ENCODE peak calls at places on chromosome 16, in nine cellular contexts. N, V, E, M, Y, F, B, W and Z are unnamed samples.

GRCh38 chr16:10178079-10178478 is 4.1 kb downstream of the GRIN2A start:
- DNase-seq in F (no peak), E (no peak), B (no peak), M (no peak), W (no peak), V (no peak), N (no peak), Y (no peak), Z (peak)

GRCh38 chr16:3573146-3573815 is 3.9 kb downstream of the NLRC3 start:
- DNase-seq in F (no peak), M (no peak), N (no peak), Y (no peak), B (no peak), E (no peak), W (no peak), V (no peak), Z (no peak)

GRCh38 chr16:56269824-56270684 is 78.8 kb downstream of the GNAO1 start:
- DNase-seq in N (no peak), V (peak), M (no peak), E (no peak), W (peak), Y (peak), B (peak), F (no peak), Z (peak)

GRCh38 chr16:31093132-31093703 is 1.4 kb downstream of the VKORC1 start:
- DNase-seq in N (peak), Y (peak), B (peak), V (no peak), W (no peak), M (no peak), E (peak), F (no peak), Z (peak)

GRCh38 chr16:69691980-69692911 is 34.1 kb downstream of the NQO1 start:
- DNase-seq in B (no peak), M (no peak), V (no peak), W (no peak), F (no peak), N (peak), E (no peak), Y (peak), Z (peak)

GRCh38 chr16:65510850-65511249 is 389.0 kb upstream of the CDH11 start:
- DNase-seq in Y (peak), W (no peak), V (no peak), N (no peak), F (no peak), B (no peak), M (no peak), E (no peak), Z (no peak)

GRCh38 chr16:15749985-15750384 is 99.9 kb downstream of the NDE1 start:
- DNase-seq in N (no peak), Y (no peak), V (no peak), F (no peak), M (no peak), E (no peak), B (no peak), W (no peak), Z (no peak)

GRCh38 chr16:65315004-65315398 is 193.1 kb upstream of the CDH11 start:
- DNase-seq in V (peak), E (no peak), F (no peak), M (no peak), Y (peak), N (no peak), B (no peak), W (peak), Z (no peak)

GRCh38 chr16:81376880-81377279 is 62.1 kb downstream of the GAN start:
- DNase-seq in B (no peak), Y (no peak), F (peak), E (no peak), W (no peak), V (no peak), N (no peak), M (no peak), Z (no peak)

GRCh38 chr16:3938843-3939624 is 58.5 kb upstream of the CREBBP start:
- DNase-seq in M (peak), N (peak), F (no peak), V (peak), B (peak), E (peak), W (peak), Y (peak), Z (peak)

GRCh38 chr16:57112403-57113041 is 20.1 kb downstream of the CPNE2 start:
- DNase-seq in W (no peak), N (no peak), V (no peak), Y (no peak), B (no peak), M (no peak), E (no peak), F (no peak), Z (no peak)

DNA sequence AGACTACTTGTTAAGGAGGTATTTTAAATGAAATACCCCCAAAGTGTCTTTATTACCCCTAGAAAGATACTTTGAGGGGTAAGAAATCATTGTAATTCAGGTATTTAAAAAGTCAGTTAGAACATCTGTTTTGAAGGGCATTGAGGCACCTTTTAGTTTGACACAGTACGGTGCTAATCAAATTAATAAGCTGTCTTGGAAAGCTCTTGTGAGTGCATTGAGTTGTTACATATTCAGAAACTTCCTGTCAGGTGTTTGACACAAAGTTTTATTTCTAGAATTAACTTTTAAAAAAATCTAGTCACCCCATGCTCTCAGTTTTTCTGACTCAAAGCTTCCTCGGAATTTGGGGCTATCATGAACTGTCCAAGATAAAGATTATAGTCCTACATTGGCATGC is 4.6 kb downstream of the RBBP6 start:
- DNase-seq in F (no peak), N (peak), Y (no peak), M (no peak), W (no peak), E (no peak), V (peak), B (no peak), Z (no peak)
- TF ChIP-seq CTCF in F (no peak), N (no peak), Y (no peak), M (no peak), W (no peak), E (no peak), V (no peak), B (no peak), Z (no peak)

GRCh38 chr16:50354629-50355456 is 13.9 kb downstream of the BRD7 start:
- DNase-seq in V (peak), M (no peak), F (no peak), Y (no peak), W (no peak), N (peak), E (peak), B (no peak), Z (no peak)
- TF ChIP-seq CTCF in V (peak), M (peak), F (peak), Y (peak), W (peak), N (peak), E (no peak), B (peak), Z (peak)

DNA sequence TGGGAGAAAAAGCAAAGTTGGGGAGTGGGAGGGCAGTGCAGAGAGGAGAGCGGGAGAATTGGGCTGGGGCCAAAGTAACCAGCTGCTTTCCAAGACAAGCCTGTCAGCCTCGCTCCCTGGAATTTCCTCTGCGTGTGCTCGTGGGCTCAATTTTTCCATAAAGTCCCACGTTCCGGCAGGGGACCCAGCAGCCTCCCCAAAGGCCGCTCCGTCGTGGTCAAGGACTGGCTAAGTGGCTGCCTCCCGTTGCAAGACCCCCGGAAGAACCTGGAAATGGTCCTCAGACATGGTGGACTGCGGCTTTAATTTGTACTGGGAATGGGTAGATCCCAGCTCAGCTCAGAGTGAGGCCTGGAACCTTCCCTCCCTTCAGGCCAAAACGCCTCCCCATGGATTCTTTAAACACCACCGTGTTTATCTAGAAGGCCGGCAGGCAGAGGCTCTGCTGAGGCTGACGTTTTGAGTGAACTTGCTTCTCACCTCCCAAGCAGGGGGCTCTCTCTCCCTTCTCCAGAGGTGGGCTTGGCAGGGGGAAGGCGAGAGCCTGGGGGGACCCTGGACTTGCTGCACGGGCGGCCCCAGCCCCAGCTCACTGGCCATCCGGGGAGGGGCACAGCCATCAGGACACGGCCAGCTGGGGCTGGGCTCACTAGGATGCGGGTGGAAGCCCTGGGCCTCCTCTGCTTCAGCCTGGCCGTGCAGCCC is 190.0 kb downstream of the C16orf95 start:
- DNase-seq in V (peak), F (no peak), M (no peak), Y (peak), B (no peak), W (peak), N (no peak), E (no peak), Z (no peak)
- TF ChIP-seq CTCF in V (no peak), F (no peak), M (no peak), Y (no peak), B (no peak), W (no peak), N (no peak), E (no peak), Z (no peak)

GRCh38 chr16:67101683-67102082 is 8.1 kb upstream of the PHAF1 start:
- DNase-seq in E (no peak), Y (peak), F (no peak), B (no peak), W (no peak), V (no peak), M (no peak), N (no peak), Z (peak)

GRCh38 chr16:67098599-67098998 is 11.1 kb upstream of the PHAF1 start:
- DNase-seq in B (no peak), V (no peak), N (no peak), W (no peak), M (no peak), E (no peak), Y (no peak), F (no peak), Z (no peak)

GRCh38 chr16:67101301-67101675 is 8.5 kb upstream of the PHAF1 start:
- DNase-seq in Y (peak), N (no peak), E (no peak), B (no peak), W (no peak), V (no peak), M (no peak), F (no peak), Z (peak)

GRCh38 chr16:67104061-67104460 is 5.7 kb upstream of the PHAF1 start:
- DNase-seq in Y (peak), M (peak), W (peak), B (no peak), N (no peak), E (no peak), F (no peak), V (peak), Z (no peak)

DNA sequence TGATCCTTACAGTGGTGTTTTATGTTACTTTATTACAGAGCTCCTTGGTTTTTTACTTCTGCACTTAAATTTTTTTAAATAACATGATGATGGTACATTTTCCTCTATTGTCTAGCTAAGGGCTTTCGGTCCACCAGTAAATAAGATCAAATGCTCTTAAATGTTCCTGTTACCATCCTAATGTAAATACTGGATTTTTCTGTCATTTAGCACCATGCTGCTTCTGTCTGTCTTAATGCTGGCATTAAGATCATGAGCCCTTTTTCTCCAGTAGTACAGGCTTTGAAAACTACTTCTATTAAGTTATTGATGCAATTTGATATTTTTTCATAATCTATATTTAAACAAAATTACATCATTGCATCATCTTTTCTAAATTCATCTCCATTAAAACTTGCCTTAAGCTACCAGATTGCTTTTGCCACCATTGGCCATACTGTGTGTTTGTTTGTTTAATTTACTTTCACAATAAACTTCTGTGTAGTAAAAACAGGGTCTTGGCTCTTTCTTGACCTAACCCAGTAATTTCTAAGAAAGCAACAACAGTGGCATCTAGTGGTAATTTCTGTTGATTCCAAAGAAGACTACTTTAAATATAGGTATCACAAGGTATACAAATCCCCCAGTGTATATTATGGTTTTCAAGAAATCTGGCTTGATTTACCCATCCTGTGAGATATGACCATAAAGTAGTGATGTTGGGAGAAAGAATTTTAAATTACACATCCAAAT is 9.0 kb upstream of the PHAF1 start:
- DNase-seq in Y (peak), F (no peak), W (no peak), B (no peak), V (peak), N (peak), E (no peak), M (no peak), Z (peak)
- TF ChIP-seq CTCF in Y (peak), F (peak), W (peak), B (no peak), V (peak), N (peak), E (peak), M (no peak), Z (peak)

DNA sequence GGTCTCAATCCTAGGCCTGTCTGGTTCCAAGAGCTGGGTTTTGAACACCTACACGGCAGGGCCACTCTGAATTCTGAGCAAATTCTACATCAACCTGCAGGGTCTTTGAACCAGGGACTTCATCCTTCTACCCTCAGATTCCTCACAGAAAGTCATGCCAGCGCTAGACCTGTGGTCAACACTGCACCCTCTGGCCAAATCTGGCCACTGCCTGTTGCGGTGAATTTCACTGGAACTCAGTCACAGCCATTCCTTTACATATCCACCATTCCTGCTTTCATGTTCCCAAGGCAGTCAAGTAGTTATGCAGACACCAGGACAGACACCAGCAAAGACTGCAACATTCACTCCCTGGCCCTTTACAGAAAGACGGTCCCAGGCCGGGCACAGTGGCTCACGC is 144.6 kb downstream of the C16orf95 start:
- DNase-seq in V (no peak), Y (no peak), F (no peak), W (no peak), E (no peak), M (no peak), N (no peak), B (no peak), Z (no peak)
- TF ChIP-seq CTCF in V (peak), Y (peak), F (no peak), W (peak), E (peak), M (no peak), N (no peak), B (no peak), Z (peak)

GRCh38 chr16:85126731-85127662 is 14.7 kb upstream of the CIBAR2 start:
- DNase-seq in M (no peak), F (no peak), W (peak), B (no peak), N (no peak), E (peak), V (peak), Y (peak), Z (peak)

GRCh38 chr16:85126383-85126730 is 14.1 kb upstream of the CIBAR2 start:
- DNase-seq in Y (no peak), E (no peak), M (no peak), W (peak), B (no peak), N (no peak), F (no peak), V (no peak), Z (no peak)

GRCh38 chr16:85124636-85125346 is 12.5 kb upstream of the CIBAR2 start:
- DNase-seq in N (no peak), E (no peak), M (no peak), F (no peak), W (no peak), V (no peak), Y (peak), B (no peak), Z (no peak)

GRCh38 chr16:85123891-85124635 is 11.8 kb upstream of the CIBAR2 start:
- DNase-seq in N (no peak), E (no peak), M (no peak), V (peak), W (peak), F (no peak), Y (peak), B (peak), Z (peak)

DNA sequence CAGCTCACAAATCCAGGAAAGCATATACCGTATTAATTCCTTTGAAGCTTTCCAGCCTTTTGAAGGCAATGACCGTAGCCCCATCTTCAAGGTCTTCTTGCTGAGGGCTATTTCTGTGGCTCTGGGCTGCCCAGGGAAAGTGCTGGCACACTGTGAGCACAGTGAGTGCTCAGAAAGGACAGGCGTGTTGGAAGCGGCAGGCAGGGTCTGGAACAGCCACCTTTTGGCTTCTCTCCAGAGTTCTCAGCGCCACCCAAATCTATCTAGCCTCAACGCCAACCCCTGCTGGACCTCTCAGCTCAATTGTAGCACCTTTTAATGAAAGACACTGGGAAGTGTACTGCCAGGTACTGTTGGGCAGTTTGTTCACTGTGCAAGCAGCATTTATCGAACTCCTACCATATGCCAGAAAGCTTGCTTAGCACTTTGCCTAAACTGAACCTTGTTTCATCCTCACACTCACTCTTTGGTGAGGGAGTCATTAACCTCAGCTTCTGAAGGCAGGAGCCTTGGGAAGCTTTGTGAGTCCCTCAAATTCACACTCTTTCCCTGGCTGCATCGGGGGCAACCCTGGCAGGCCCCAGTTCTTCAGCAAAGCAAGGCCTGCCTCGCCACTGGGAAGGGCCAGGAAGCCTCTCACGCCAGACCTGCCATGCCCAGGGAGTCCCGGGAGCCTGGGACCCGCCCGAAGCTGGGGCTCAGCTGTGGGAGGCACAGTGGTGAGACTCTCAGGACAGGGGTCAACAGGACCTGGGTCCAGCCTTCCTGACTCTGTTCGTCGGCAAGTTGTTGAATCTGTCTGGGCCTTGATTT is 13.5 kb upstream of the CIBAR2 start:
- DNase-seq in N (no peak), V (no peak), Y (no peak), E (no peak), F (no peak), M (no peak), W (peak), B (no peak), Z (no peak)
- TF ChIP-seq CTCF in N (no peak), V (no peak), Y (no peak), E (no peak), F (no peak), M (no peak), W (no peak), B (no peak), Z (no peak)

GRCh38 chr16:1929105-1929504 is 10.9 kb upstream of the HS3ST6 start:
- DNase-seq in E (peak), V (peak), B (no peak), Y (no peak), F (no peak), W (peak), N (peak), M (no peak), Z (no peak)

GRCh38 chr16:1929578-1930337 is 11.5 kb upstream of the HS3ST6 start:
- DNase-seq in M (peak), V (peak), N (peak), E (peak), B (peak), W (peak), Y (peak), F (no peak), Z (peak)

GRCh38 chr16:1930338-1930720 is 12.1 kb upstream of the HS3ST6 start:
- DNase-seq in F (no peak), E (no peak), B (no peak), V (no peak), N (no peak), Y (no peak), W (no peak), M (no peak), Z (no peak)

GRCh38 chr16:1933097-1933661 is 9.8 kb downstream of the MSRB1 start:
- DNase-seq in E (no peak), V (no peak), F (no peak), Y (no peak), W (peak), N (no peak), M (no peak), B (no peak), Z (no peak)

DNA sequence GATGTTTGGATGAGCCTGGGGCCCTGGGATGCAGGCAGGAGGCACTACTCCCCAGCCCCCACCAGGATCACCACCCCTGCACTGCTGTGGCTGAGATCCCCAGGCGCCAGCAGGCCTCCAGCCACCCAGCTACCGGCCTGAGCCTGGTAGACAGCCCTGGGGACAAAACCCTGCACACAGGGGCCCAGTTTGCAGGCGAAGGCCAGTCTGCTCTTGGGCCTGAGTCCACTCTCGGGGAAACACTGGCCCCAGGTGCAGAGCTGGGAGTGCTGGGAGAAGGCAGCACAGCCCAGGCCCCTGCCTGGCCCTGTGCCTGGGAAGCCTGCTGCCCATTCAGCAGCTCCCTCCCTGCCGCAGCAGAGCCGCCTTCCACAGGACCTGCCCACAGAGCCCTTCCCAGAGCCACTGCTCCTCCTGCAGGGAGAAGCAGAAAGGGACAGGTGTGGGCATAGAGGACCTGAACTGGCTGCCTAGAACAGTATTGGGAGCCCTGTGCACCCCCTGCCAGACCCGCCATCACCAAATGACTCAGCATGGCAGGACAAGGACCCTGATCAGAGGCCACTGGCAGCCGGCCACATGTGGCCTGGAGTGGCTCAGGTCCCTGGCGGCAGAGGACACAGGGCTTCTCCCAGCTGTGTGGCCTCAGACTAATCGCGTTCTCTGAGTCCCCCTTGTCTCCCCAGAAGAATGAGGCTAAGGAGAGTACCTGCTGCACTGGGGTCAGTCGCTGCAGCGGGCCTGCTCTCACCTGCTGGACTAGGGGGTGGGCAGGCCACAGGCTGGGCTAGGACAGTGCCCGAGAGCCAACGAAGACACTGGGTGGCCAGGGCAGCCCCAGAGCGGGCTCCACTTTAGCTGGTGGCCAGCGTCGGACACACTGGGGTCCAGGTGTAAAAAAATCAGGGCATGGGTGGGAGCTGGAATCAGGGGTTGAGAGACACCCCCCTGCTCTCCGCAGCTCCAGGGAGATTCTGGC is 10.7 kb downstream of the MSRB1 start:
- DNase-seq in V (no peak), B (peak), W (peak), N (no peak), E (no peak), M (no peak), Y (no peak), F (no peak), Z (peak)
- TF ChIP-seq CTCF in V (no peak), B (no peak), W (peak), N (no peak), E (no peak), M (no peak), Y (peak), F (peak), Z (no peak)